ENCODE peak calls at places on chromosomes 16 and 17, in eight cellular contexts. Y is HepG2, H is WTC11, B is A549, S is HCT116, J is NB4, F is K562, N is H1. V is an unnamed sample.
A peak's percentile ranks its signal among the peaks of the same experiment; 100 is the strongest.

GRCh38 chr17:77840576-77841160 is 117.8 kb upstream of the TNRC6C start:
- DNase-seq in B (no peak), N (no peak), S (no peak), J (no peak), H (no peak), F (no peak), Y (no peak), V (no peak)

GRCh38 chr16:58346831-58347371 is 45.4 kb upstream of the GINS3 start:
- DNase-seq in F (no peak), S (no peak), J (no peak), N (no peak), Y (no peak), H (no peak), B (no peak), V (no peak)

GRCh38 chr17:17467021-17467420 is 9.8 kb upstream of the MED9 start:
- DNase-seq in B (no peak), J (no peak), N (no peak), Y (no peak), H (no peak), F (no peak), S (no peak), V (no peak)

GRCh38 chr17:50425682-50426471 is at the start of gene ACSF2:
- DNase-seq in F (peak; percentile 93), H (peak; percentile 64), N (peak; percentile 72), J (peak; percentile 68), B (peak; percentile 87), Y (peak; percentile 54), S (no peak), V (peak; percentile 42)

GRCh38 chr17:15508466-15508865 is 41.0 kb upstream of the CDRT4 start:
- DNase-seq in J (no peak), F (no peak), N (no peak), B (no peak), S (no peak), Y (no peak), H (no peak), V (no peak)

GRCh38 chr16:85530370-85530739 is 82.8 kb upstream of the GSE1 start:
- DNase-seq in S (no peak), H (no peak), N (no peak), J (no peak), Y (no peak), B (no peak), F (no peak), V (no peak)

GRCh38 chr16:74291577-74292208 is 4.9 kb upstream of the PSMD7 start:
- DNase-seq in J (no peak), F (no peak), N (no peak), H (no peak), Y (no peak), B (no peak), S (no peak), V (no peak)

GRCh38 chr17:56680676-56681075 is 87.2 kb downstream of the NOG start:
- DNase-seq in N (no peak), Y (no peak), S (no peak), F (no peak), B (no peak), H (no peak), J (no peak), V (no peak)

GRCh38 chr16:30092373-30093010 is 768 bp upstream of the TBX6 start:
- DNase-seq in F (peak; percentile 76), S (peak; percentile 56), N (peak; percentile 92), J (peak; percentile 97), H (peak; percentile 86), B (peak; percentile 96), Y (peak; percentile 92), V (peak; percentile 94)

GRCh38 chr17:19002805-19003542 is 1.6 kb downstream of the FAM83G start:
- DNase-seq in J (peak; percentile 23), N (no peak), B (no peak), Y (no peak), F (no peak), S (no peak), H (no peak), V (no peak)

GRCh38 chr17:48629411-48629759 is 3.2 kb upstream of the HOXB9 start:
- DNase-seq in S (no peak), J (no peak), F (no peak), B (no peak), N (no peak), H (no peak), Y (no peak), V (no peak)

GRCh38 chr17:70913086-70913485 is 743.8 kb downstream of the KCNJ2 start:
- DNase-seq in J (no peak), S (no peak), F (no peak), H (no peak), B (no peak), N (no peak), Y (no peak), V (no peak)

GRCh38 chr16:68668266-68668665 is 23.2 kb downstream of the CDH3 start:
- DNase-seq in B (no peak), Y (no peak), N (no peak), H (no peak), F (no peak), S (no peak), J (peak; percentile 60), V (no peak)

GRCh38 chr17:64020068-64020766 is at the start of gene ICAM2:
- DNase-seq in B (no peak), S (no peak), Y (no peak), J (peak; percentile 72), F (no peak), N (no peak), H (no peak), V (peak; percentile 71)

GRCh38 chr16:84062734-84063640 is 20.4 kb upstream of the SLC38A8 start:
- DNase-seq in Y (peak; percentile 59), H (peak; percentile 94), F (peak; percentile 90), N (peak; percentile 98), B (peak; percentile 82), S (peak; percentile 52), J (peak; percentile 68), V (peak; percentile 73)

DNA sequence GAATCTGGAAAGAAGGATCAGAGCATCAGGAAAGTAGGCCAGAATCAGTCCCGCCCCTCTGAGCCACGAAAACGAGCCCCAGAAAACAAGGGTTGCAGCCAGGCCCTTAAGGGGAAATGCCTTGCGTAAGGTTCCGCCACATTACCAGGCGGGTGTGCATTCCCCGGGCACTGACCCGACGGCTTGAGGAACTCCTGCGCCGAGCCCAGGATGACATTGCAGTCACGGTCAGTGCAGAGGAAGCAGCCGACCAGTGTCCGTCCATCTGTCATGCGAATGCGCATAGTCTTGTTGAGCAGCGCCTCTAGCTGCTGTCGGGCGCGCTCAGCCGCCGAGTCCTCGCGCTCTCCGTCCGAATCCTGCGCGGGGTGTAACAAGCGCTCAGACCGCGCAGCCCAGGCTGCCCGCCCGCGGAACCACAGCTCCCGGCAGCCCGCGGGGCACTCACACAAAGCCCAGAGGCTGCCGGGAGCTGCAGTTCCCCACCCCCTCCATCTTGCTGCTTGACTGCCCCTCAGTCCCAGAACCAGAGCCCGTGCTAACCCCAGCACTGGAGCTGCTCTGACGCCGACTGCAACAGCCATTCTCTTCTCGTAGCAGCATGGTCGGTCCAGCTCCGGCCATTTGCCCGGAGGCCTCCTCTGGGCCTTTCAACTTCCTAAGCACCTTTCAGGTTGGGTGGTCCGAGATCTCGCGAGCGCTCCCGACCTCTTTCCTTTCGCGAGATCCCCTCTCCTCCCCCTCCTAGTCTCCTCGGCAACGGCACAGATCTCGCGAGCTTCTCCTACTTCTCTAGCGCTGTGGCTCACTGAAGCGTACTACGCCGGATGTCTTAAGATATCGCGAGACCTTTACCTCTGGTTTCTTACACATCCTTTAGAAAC is at the start of gene NAA38:
- DNase-seq in H (peak; percentile 96), N (peak; percentile 92), B (peak; percentile 95), Y (peak; percentile 99), S (peak; percentile 99), F (peak; percentile 78), J (peak; percentile 96), V (peak; percentile 99)
- TF ChIP-seq CTCF in H (no peak), N (peak; percentile 54), B (peak; percentile 40), Y (peak; percentile 91), S (peak; percentile 40), F (peak; percentile 70), J (no peak), V (peak; percentile 17)

DNA sequence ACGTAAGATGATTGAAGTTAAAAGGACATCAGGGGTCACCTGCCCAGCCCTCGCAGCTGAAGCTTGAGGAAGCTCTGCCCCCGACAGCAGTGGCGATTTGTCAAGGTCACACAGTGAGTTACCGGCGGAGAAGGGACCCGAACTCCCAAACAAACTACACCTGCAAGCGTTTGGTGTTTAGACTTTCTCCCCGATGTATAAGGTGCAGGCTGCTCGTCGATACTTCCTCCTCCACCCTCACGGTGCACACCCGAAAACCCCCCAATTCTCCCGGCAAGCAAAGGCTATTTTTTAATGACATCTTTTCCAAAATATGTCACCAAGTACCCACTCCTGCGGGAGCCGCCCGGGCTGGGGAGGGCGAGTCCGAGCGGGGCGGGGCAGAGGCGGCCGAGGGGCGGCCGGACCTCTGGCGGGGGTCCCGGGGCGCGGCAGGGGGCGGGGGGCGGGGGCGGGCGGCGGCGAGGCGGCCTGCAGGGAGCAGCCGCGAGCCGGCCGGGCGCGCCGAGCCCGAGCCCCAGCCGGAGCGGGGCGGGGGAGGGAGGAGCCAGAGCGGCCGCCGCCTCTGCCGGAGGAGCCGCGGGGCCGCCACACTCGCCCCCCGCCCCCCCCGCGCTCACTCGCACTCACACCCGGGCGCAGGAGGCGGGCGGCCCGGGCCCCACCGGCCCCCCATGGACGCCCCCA is at the start of gene THRA:
- DNase-seq in F (peak; percentile 91), Y (no peak), J (peak; percentile 81), H (peak; percentile 53), S (no peak), N (peak; percentile 54), B (peak; percentile 68), V (no peak)
- TF ChIP-seq MAX in F (no peak), Y (no peak), J (no peak), H (no peak), S (no peak), N (no peak), B (no peak), V (no peak)

DNA sequence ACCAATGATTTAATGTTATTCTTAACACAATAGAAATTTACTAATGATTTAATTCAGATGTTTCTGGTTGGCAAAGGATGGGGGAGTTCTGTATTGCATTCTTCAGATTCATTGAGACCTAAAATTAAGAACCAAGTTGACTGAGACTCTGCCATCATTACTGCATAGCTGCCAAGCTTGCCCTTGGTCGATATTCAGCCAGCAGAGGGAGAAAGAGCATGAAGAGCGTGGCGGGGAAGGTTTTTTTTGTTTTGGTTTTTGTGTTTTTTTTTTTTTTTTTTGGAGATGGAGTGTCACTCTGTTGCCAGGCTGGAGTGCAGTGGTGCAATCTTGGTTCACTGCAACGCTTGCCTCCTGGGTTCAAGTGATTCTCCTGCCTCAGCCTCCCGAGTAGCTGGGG is 659.4 kb upstream of the EEF2KMT start:
- DNase-seq in Y (no peak), S (no peak), F (no peak), H (no peak), N (no peak), J (no peak), B (no peak), V (no peak)
- TF ChIP-seq CTCF in Y (no peak), S (no peak), F (no peak), H (no peak), N (peak; percentile 58), J (no peak), B (no peak), V (no peak)

GRCh38 chr17:30782206-30782605 is 42.3 kb downstream of the CRLF3 start:
- DNase-seq in S (no peak), F (no peak), Y (no peak), J (no peak), B (no peak), H (no peak), N (no peak), V (no peak)

DNA sequence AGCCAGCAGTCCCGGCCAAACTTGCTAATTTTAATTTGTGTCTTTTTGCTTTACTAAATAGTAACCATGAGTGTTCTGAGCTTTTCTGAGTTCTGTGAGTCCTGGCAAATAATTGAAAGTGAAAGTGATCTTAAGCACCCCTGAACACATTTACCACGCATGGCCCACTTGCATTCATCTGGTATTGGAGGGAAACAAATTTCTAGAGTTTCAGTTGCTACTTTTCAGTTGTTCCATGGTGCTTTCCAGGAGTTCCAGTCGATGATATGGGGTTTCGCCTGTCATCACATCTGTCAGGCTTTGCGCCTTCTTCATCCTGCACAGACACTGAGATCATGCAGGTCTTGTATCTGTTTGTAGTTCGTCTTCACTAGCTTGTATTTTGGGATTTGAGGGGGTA is 44.1 kb downstream of the CRLF3 start:
- DNase-seq in B (no peak), H (no peak), N (no peak), S (no peak), J (no peak), Y (no peak), F (no peak), V (no peak)
- TF ChIP-seq MAX in B (no peak), H (no peak), N (no peak), S (no peak), J (no peak), Y (no peak), F (no peak), V (no peak)